ENCODE peak calls at places on chromosomes 12 and 14, in seven cellular contexts. E is RWPE2, O is cardiac fibroblast, C is psoas muscle, A is esophagus muscularis mucosa, B is BJ, Y is uterus. L is an unnamed sample.

GRCh38 chr12:93311827-93312226 is 65.9 kb upstream of the NUDT4 start:
- DNase-seq in E (no peak), Y (no peak), O (no peak), A (no peak), B (no peak), C (no peak), L (no peak)

GRCh38 chr14:101735453-101735852 is 26.1 kb upstream of the PPP2R5C start:
- DNase-seq in B (no peak), Y (no peak), A (peak), C (no peak), O (no peak), E (no peak), L (no peak)

GRCh38 chr12:70875628-70876027 is 44.9 kb downstream of the PTPRR start:
- DNase-seq in O (no peak), Y (no peak), C (no peak), E (no peak), A (no peak), B (no peak), L (no peak)

GRCh38 chr14:61566537-61567225 is 128.6 kb upstream of the HIF1A start:
- DNase-seq in B (no peak), Y (no peak), C (no peak), O (peak), A (no peak), E (no peak), L (no peak)

GRCh38 chr14:105124837-105125222 is 43.7 kb downstream of the JAG2 start:
- DNase-seq in B (no peak), O (no peak), Y (peak), E (no peak), C (no peak), A (no peak), L (no peak)

GRCh38 chr14:22339277-22339676 is 249.7 kb downstream of the DAD1 start:
- DNase-seq in O (peak), C (peak), E (no peak), Y (peak), B (no peak), A (no peak), L (no peak)

GRCh38 chr14:73764881-73765280 is 50.7 kb upstream of the PNMA1 start:
- DNase-seq in Y (no peak), O (peak), A (no peak), C (peak), B (no peak), E (no peak), L (no peak)

GRCh38 chr14:38107216-38107631 is 100.5 kb upstream of the SSTR1 start:
- DNase-seq in C (no peak), B (no peak), O (no peak), Y (no peak), A (no peak), E (no peak), L (no peak)

GRCh38 chr12:29164477-29165163 is 15.5 kb downstream of the FAR2 start:
- DNase-seq in A (no peak), Y (no peak), E (no peak), O (peak), C (no peak), B (peak), L (peak)

DNA sequence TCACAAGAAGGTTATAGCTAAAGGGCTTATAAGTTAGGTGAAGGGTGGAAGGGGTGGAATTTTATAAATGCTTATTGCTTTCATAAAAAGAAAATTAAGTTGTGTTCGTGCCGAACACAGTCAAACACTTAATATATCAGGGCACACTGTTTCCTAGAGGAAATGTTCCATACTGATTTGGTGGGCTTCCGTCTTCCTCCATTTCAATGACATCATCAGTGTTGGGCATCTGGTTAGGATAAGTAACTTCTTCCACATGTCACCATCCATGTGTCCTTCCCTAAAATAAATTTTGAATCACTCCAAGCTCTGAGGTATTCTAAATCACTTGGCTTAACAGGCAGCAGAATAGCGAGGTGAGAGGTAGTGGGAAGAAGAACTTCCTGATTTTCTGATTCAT is 466.4 kb downstream of the MED13L start:
- DNase-seq in A (no peak), Y (no peak), C (no peak), E (no peak), B (no peak), O (no peak), L (no peak)
- TF ChIP-seq CTCF in A (no peak), Y (no peak), C (no peak), E (no peak), B (no peak), O (no peak), L (no peak)

GRCh38 chr14:64760916-64761315 is 56.7 kb downstream of the PLEKHG3 start:
- DNase-seq in A (no peak), Y (no peak), O (no peak), C (no peak), E (peak), B (no peak), L (no peak)

GRCh38 chr14:64760146-64760755 is 56.0 kb downstream of the PLEKHG3 start:
- DNase-seq in O (peak), Y (no peak), A (no peak), C (peak), B (no peak), E (peak), L (peak)

GRCh38 chr14:64762044-64763034 is 58.1 kb downstream of the PLEKHG3 start:
- DNase-seq in C (peak), B (no peak), O (peak), A (no peak), E (peak), Y (peak), L (peak)

GRCh38 chr14:64763089-64763782 is 59.0 kb downstream of the PLEKHG3 start:
- DNase-seq in A (no peak), O (no peak), C (no peak), B (no peak), Y (no peak), E (no peak), L (no peak)

DNA sequence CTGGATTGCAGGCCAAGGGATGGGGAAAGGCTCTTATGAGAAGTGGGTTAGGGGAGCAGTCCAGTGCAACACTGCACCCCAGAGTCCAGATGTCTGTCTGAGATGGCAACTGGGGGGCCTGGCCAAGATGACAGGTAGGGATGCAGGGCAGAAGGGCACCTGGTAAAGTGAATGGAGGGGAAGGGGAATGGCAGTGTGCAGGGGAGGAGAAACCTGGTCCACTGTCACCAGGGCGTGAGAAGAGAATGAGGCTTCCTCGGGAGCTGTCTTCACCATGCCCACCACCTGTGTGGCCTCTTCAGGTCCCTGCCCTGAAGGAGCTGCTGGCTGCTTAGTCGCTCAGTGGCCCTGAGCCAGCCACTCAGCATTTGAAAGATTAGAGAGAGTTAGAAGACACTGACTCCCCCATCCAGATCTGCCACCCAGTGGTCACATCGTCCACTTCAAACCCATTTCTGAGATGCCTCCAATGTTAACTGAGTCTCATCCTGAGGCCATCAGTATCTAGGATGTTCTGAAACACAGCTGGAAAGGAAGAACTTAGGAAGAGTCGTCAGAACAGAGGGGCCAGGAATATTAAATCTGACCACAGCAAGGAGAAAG is 57.3 kb downstream of the PLEKHG3 start:
- DNase-seq in E (peak), Y (peak), A (no peak), C (peak), O (no peak), B (no peak), L (peak)
- TF ChIP-seq CTCF in E (peak), Y (no peak), A (no peak), C (no peak), O (no peak), B (no peak), L (peak)

GRCh38 chr14:50060871-50061663 is 55.3 kb downstream of the VCPKMT start:
- DNase-seq in O (peak), A (no peak), E (peak), C (peak), Y (peak), B (peak), L (peak)
- TF ChIP-seq CTCF in O (peak), A (peak), E (no peak), C (no peak), Y (peak), B (peak), L (no peak)

DNA sequence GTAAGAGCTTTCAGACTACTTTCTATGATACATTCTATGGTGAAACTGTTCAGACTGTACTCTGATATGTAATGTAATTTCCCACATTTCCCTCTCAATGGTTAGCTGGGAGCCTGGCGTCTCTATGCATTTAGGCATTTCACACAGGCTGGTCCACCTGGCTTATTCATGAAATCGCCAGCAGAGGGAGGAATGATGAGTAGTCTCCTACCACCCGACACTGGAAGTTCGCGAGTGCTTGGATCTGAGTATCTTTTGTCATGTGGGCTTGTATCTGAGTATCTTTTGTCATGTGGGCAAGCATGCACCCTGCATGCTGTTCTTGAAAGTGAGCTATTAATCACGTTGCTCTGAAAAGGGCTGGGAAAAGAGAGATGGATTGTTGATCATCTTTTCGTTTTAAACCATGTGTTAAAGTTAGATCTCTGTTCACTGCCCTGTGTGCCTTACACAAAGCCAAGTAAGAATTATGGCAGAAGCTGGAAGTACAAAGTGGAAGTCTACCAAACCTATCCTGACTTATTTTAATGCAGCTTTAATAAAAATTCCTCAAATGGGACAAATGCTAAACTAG is 235.0 kb downstream of the ATP23 start:
- DNase-seq in Y (no peak), A (no peak), E (no peak), C (no peak), O (peak), B (no peak), L (peak)
- TF ChIP-seq CTCF in Y (no peak), A (peak), E (peak), C (peak), O (peak), B (peak), L (peak)

GRCh38 chr12:80593766-80594165 is 113.7 kb upstream of the MYF6 start:
- DNase-seq in O (peak), C (no peak), Y (no peak), B (peak), A (no peak), E (no peak), L (no peak)

GRCh38 chr12:80602455-80602854 is 105.0 kb upstream of the MYF6 start:
- DNase-seq in C (no peak), B (no peak), Y (no peak), O (no peak), E (no peak), A (no peak), L (no peak)

GRCh38 chr12:80596509-80596908 is 110.9 kb upstream of the MYF6 start:
- DNase-seq in C (no peak), O (no peak), A (no peak), B (no peak), E (no peak), Y (no peak), L (no peak)

GRCh38 chr12:80598004-80598606 is 109.3 kb upstream of the MYF6 start:
- DNase-seq in A (no peak), O (peak), B (no peak), C (no peak), Y (no peak), E (peak), L (no peak)
- TF ChIP-seq CTCF in A (peak), O (peak), B (peak), C (no peak), Y (peak), E (peak), L (no peak)

GRCh38 chr12:47772738-47773061 is 338 bp upstream of the SLC48A1 start:
- DNase-seq in Y (no peak), B (no peak), C (no peak), E (no peak), A (no peak), O (no peak), L (no peak)

GRCh38 chr12:47773858-47774580 is 981 bp downstream of the SLC48A1 start:
- DNase-seq in E (no peak), B (no peak), C (peak), A (no peak), Y (no peak), O (no peak), L (peak)

GRCh38 chr12:47774664-47775063 is 1.6 kb downstream of the SLC48A1 start:
- DNase-seq in A (no peak), Y (no peak), E (no peak), C (peak), O (no peak), B (no peak), L (no peak)

GRCh38 chr12:47772094-47772660 is 861 bp upstream of the SLC48A1 start:
- DNase-seq in B (no peak), O (no peak), E (no peak), Y (no peak), C (peak), A (no peak), L (no peak)

DNA sequence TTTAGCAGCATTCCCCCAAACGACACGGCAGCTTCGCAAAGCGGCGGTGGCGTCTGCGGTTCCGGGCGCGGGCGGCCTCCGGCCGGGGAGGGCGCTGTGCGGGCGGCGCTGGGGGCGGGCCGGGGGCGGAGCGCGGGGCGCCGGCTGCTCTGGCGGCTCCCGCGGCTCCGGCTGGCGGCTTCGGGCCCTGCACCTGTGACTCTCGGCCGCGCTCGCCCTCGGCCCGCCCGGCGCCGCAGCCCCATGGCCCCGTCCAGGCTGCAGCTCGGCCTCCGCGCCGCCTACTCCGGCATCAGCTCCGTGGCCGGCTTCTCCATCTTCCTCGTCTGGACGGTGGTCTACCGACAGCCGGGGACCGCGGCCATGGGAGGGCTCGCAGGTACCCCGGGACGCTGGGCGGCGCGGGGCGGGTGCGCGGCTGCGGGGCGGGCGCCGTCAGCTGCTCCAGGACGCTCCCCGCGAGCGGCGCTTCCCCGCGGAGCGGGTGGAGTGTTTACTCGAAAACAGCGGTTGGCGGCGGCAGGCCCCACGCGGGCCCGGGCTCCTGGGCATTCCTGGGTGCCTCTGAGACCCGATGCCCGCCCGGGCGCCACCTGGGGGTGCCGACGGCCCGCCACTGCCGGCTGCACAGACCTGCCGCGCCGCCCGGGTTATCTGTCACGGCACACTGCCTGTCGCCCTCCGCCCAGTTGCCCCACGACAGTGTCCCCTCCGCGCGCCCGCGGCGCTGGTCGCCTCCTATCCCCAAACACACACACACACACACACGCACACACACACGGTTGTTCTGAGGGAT is at the start of gene SLC48A1:
- DNase-seq in E (no peak), O (peak), C (peak), A (no peak), Y (peak), B (no peak), L (peak)
- TF ChIP-seq CTCF in E (peak), O (peak), C (peak), A (peak), Y (peak), B (peak), L (peak)

L was measured in NB4.